ENCODE peak calls at places on chromosomes 6 and 20, in six cellular contexts. V, U, N, D, O and G are unnamed samples.

GRCh38 chr6:73078908-73079610 is 146.2 kb downstream of the KHDC1L start:
- DNase-seq in V (no peak), U (no peak), N (no peak), D (no peak), O (no peak), G (no peak)

GRCh38 chr6:116059713-116060571 is 749 bp downstream of the FRK start:
- DNase-seq in V (peak; percentile 71), U (peak; percentile 49), N (no peak), D (no peak), O (peak; percentile 44), G (no peak)

GRCh38 chr6:33017694-33018353 is 8.4 kb upstream of the HLA-DOA start:
- DNase-seq in V (no peak), U (no peak), N (no peak), D (no peak), O (no peak), G (no peak)

GRCh38 chr20:33657704-33658095 is 4.4 kb upstream of the C20orf144 start:
- DNase-seq in V (no peak), U (no peak), N (no peak), D (no peak), O (no peak), G (no peak)

GRCh38 chr20:47262365-47263013 is 94.0 kb downstream of the ZMYND8 start:
- DNase-seq in V (no peak), U (no peak), N (no peak), D (no peak), O (no peak), G (no peak)

GRCh38 chr6:26216886-26217713 is 129.9 kb downstream of the HFE start:
- DNase-seq in V (peak; percentile 86), U (peak; percentile 87), N (peak; percentile 80), D (peak; percentile 75), O (no peak), G (no peak)

GRCh38 chr6:108581237-108581931 is 20.7 kb downstream of the FOXO3 start:
- DNase-seq in V (peak; percentile 86), U (no peak), N (peak; percentile 70), D (no peak), O (no peak), G (peak; percentile 68)

GRCh38 chr6:99151634-99152344 is 197.7 kb downstream of the FAXC start:
- DNase-seq in V (peak; percentile 65), U (peak; percentile 48), N (no peak), D (peak; percentile 34), O (peak; percentile 14), G (peak; percentile 23)

GRCh38 chr20:16434087-16434664 is 139.1 kb downstream of the KIF16B start:
- DNase-seq in V (peak; percentile 45), U (peak; percentile 57), N (no peak), D (peak; percentile 54), O (no peak), G (peak; percentile 62)

GRCh38 chr20:19493794-19494495 is 264.1 kb upstream of the RIN2 start:
- DNase-seq in V (no peak), U (no peak), N (no peak), D (no peak), O (no peak), G (no peak)

GRCh38 chr20:19492937-19493336 is 265.1 kb upstream of the RIN2 start:
- DNase-seq in V (no peak), U (no peak), N (no peak), D (no peak), O (no peak), G (no peak)

GRCh38 chr20:19492116-19492515 is 265.9 kb upstream of the RIN2 start:
- DNase-seq in V (no peak), U (no peak), N (no peak), D (no peak), O (no peak), G (no peak)

GRCh38 chr20:19487420-19487819 is 270.6 kb upstream of the RIN2 start:
- DNase-seq in V (no peak), U (no peak), N (no peak), D (no peak), O (no peak), G (no peak)

DNA sequence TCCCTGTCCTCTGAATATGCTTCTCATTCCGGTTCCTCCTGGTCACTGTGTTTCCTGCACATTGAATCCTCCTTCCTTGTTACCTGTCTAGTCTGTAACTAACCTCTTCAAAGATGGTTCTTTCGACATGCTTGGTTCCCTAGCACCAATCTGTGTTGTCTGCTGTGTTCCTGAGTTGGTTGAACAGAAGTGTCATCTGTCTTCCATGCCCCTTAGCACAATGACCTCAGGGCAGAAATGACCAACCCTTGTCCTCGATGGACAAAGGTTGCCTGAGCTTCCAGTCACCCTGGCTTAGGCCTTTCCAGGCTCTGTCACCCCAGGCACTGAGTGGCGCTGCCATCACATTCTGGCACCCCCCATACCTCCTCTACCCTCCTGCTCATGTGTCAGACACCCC is 266.8 kb upstream of the RIN2 start:
- DNase-seq in V (no peak), U (no peak), N (no peak), D (no peak), O (no peak), G (no peak)
- H3K4me3 ChIP-seq in V (no peak overlapping the region), U (no peak overlapping the region), N (no peak overlapping the region), D (no peak overlapping the region), O (no peak overlapping the region), G (no peak overlapping the region)

GRCh38 chr6:139570166-139570565 is 195.7 kb upstream of the CITED2 start:
- DNase-seq in V (no peak), U (no peak), N (no peak), D (no peak), O (no peak), G (no peak)

GRCh38 chr6:139569561-139569960 is 195.1 kb upstream of the CITED2 start:
- DNase-seq in V (peak; percentile 80), U (no peak), N (no peak), D (no peak), O (no peak), G (no peak)

GRCh38 chr6:139567095-139567494 is 192.6 kb upstream of the CITED2 start:
- DNase-seq in V (no peak), U (no peak), N (no peak), D (no peak), O (no peak), G (no peak)

GRCh38 chr6:139568956-139569538 is 194.6 kb upstream of the CITED2 start:
- DNase-seq in V (peak; percentile 75), U (no peak), N (no peak), D (no peak), O (peak; percentile 79), G (no peak)

GRCh38 chr6:139568157-139568955 is 193.9 kb upstream of the CITED2 start:
- DNase-seq in V (no peak), U (no peak), N (no peak), D (no peak), O (no peak), G (no peak)
- H3K4me3 ChIP-seq in V (no peak overlapping the region), U (no peak overlapping the region), N (no peak overlapping the region), D (no peak overlapping the region), O (no peak overlapping the region), G (no peak overlapping the region)

DNA sequence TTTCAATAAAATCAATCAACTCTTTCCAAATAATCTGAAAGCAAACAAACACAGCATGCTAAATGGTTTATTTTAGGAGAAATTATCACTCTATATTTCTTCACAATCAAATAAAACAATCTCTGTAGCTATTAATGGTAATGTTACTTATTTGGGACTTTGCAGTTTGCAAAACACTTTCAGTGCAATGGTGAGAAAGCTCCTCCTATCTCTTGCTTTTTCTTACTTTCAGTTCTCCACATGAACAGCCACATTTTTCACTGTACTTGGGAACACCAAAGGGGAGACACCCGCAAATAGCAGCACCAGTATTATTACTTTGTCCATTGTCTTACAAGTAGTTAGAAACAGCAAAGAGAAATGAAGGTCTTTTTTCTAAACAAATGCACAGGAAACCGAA is 92.4 kb downstream of the DST start:
- DNase-seq in V (no peak), U (no peak), N (no peak), D (no peak), O (no peak), G (no peak)
- H3K4me3 ChIP-seq in V (no peak overlapping the region), U (no peak overlapping the region), N (no peak overlapping the region), D (no peak overlapping the region), O (no peak overlapping the region), G (no peak overlapping the region)

GRCh38 chr6:81565071-81565470 is 187.4 kb downstream of the TENT5A start:
- DNase-seq in V (no peak), U (no peak), N (no peak), D (no peak), O (no peak), G (no peak)

GRCh38 chr6:81562169-81562568 is 190.3 kb downstream of the TENT5A start:
- DNase-seq in V (peak; percentile 16), U (no peak), N (no peak), D (no peak), O (no peak), G (no peak)

GRCh38 chr6:81557811-81558210 is 194.7 kb downstream of the TENT5A start:
- DNase-seq in V (no peak), U (no peak), N (no peak), D (no peak), O (no peak), G (no peak)

GRCh38 chr6:81561071-81561564 is 191.4 kb downstream of the TENT5A start:
- DNase-seq in V (no peak), U (no peak), N (no peak), D (no peak), O (no peak), G (no peak)

DNA sequence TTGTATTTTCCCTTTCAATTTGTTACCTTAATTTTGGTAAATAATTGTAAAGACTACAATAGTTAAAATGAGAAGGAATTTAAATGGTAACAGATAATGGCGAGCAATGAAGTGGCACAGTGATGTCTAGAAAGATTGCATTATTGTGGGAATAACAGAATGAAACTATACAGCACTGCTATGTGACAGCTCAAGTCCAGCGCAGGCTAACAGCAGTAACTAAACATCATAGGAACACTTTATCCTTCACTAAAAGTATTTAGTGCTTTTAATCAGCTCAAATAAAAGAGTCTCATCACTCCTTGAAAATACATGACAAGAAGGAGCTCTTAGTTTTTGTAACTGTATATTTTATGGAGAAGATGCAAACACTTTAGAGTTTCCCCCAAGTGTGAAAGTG is 190.8 kb downstream of the TENT5A start:
- DNase-seq in V (no peak), U (no peak), N (no peak), D (no peak), O (no peak), G (no peak)
- H3K4me3 ChIP-seq in V (no peak overlapping the region), U (no peak overlapping the region), N (no peak overlapping the region), D (no peak overlapping the region), O (no peak overlapping the region), G (no peak overlapping the region)

GRCh38 chr6:125743604-125744003 is 5.8 kb upstream of the HEY2 start:
- DNase-seq in V (no peak), U (no peak), N (no peak), D (no peak), O (no peak), G (no peak)
- H3K4me3 ChIP-seq in V (no peak overlapping the region), U (no peak overlapping the region), N (no peak overlapping the region), D (no peak overlapping the region), O (no peak overlapping the region), G (no peak overlapping the region)